ENCODE peak calls at places on chromosomes 16 and 17, in eight cellular contexts. One of them, this sample, is unnamed.

GRCh38 chr16:61836804-61837398 is 199.3 kb downstream of the CDH8 start:
- DNase-seq in mammary epithelial cell: no peak
- DNase-seq in BE2C: no peak
- DNase-seq in heart right ventricle: no peak
- DNase-seq in NB4: no peak
- DNase-seq in WTC11: no peak
- DNase-seq in spleen: no peak
- DNase-seq in Calu3: no peak
- DNase-seq in this sample: no peak

GRCh38 chr17:82320956-82321927 is 3.8 kb upstream of the CD7 start:
- DNase-seq in mammary epithelial cell: no peak
- DNase-seq in BE2C: peak; percentile 65
- DNase-seq in heart right ventricle: no peak
- DNase-seq in NB4: peak; percentile 41
- DNase-seq in WTC11: peak; percentile 73
- DNase-seq in spleen: peak; percentile 90
- DNase-seq in Calu3: peak; percentile 72
- DNase-seq in this sample: no peak

GRCh38 chr17:77501101-77501566 is 360.4 kb downstream of the SEC14L1 start:
- DNase-seq in mammary epithelial cell: no peak
- DNase-seq in BE2C: no peak
- DNase-seq in heart right ventricle: no peak
- DNase-seq in NB4: peak; percentile 54
- DNase-seq in WTC11: peak; percentile 41
- DNase-seq in spleen: peak; percentile 65
- DNase-seq in Calu3: no peak
- DNase-seq in this sample: no peak

GRCh38 chr17:57634713-57635465 is 110.2 kb downstream of the CCDC182 start:
- DNase-seq in mammary epithelial cell: no peak
- DNase-seq in BE2C: no peak
- DNase-seq in heart right ventricle: no peak
- DNase-seq in NB4: peak; percentile 17
- DNase-seq in WTC11: no peak
- DNase-seq in spleen: peak; percentile 7
- DNase-seq in Calu3: no peak
- DNase-seq in this sample: no peak

GRCh38 chr17:67456889-67457288 is 79.8 kb downstream of the PITPNC1 start:
- DNase-seq in mammary epithelial cell: no peak
- DNase-seq in BE2C: no peak
- DNase-seq in heart right ventricle: no peak
- DNase-seq in NB4: no peak
- DNase-seq in WTC11: no peak
- DNase-seq in spleen: no peak
- DNase-seq in Calu3: no peak
- DNase-seq in this sample: no peak

GRCh38 chr17:2366747-2367494 is 29.6 kb downstream of the SGSM2 start:
- DNase-seq in mammary epithelial cell: no peak
- DNase-seq in BE2C: peak; percentile 33
- DNase-seq in heart right ventricle: no peak
- DNase-seq in NB4: no peak
- DNase-seq in WTC11: peak; percentile 72
- DNase-seq in spleen: no peak
- DNase-seq in Calu3: no peak
- DNase-seq in this sample: no peak

GRCh38 chr17:60481604-60482003 is 44.4 kb downstream of the APPBP2 start:
- DNase-seq in mammary epithelial cell: no peak
- DNase-seq in BE2C: no peak
- DNase-seq in heart right ventricle: no peak
- DNase-seq in NB4: no peak
- DNase-seq in WTC11: no peak
- DNase-seq in spleen: no peak
- DNase-seq in Calu3: no peak
- DNase-seq in this sample: no peak

GRCh38 chr17:12737740-12738469 is 51.4 kb upstream of the ARHGAP44 start:
- DNase-seq in mammary epithelial cell: no peak
- DNase-seq in BE2C: no peak
- DNase-seq in heart right ventricle: no peak
- DNase-seq in NB4: no peak
- DNase-seq in WTC11: no peak
- DNase-seq in spleen: no peak
- DNase-seq in Calu3: no peak
- DNase-seq in this sample: no peak

GRCh38 chr16:53545433-53545832 is 42.4 kb upstream of the AKTIP start:
- DNase-seq in mammary epithelial cell: no peak
- DNase-seq in BE2C: no peak
- DNase-seq in heart right ventricle: no peak
- DNase-seq in NB4: no peak
- DNase-seq in WTC11: no peak
- DNase-seq in spleen: peak; percentile 80
- DNase-seq in Calu3: no peak
- DNase-seq in this sample: no peak

GRCh38 chr17:32310927-32311568 is 30.9 kb downstream of the C17orf75 start:
- DNase-seq in mammary epithelial cell: no peak
- DNase-seq in BE2C: peak; percentile 22
- DNase-seq in heart right ventricle: no peak
- DNase-seq in NB4: peak; percentile 32
- DNase-seq in WTC11: no peak
- DNase-seq in spleen: no peak
- DNase-seq in Calu3: no peak
- DNase-seq in this sample: no peak

GRCh38 chr17:77905766-77906165 is 52.7 kb upstream of the TNRC6C start:
- DNase-seq in mammary epithelial cell: no peak
- DNase-seq in BE2C: no peak
- DNase-seq in heart right ventricle: no peak
- DNase-seq in NB4: no peak
- DNase-seq in WTC11: no peak
- DNase-seq in spleen: no peak
- DNase-seq in Calu3: no peak
- DNase-seq in this sample: no peak

GRCh38 chr16:84774810-84775209 is 45.0 kb upstream of the CRISPLD2 start:
- DNase-seq in mammary epithelial cell: peak; percentile 77
- DNase-seq in BE2C: no peak
- DNase-seq in heart right ventricle: no peak
- DNase-seq in NB4: peak; percentile 92
- DNase-seq in WTC11: no peak
- DNase-seq in spleen: no peak
- DNase-seq in Calu3: no peak
- DNase-seq in this sample: peak; percentile 43

GRCh38 chr17:51546114-51546513 is 285.8 kb downstream of the UTP18 start:
- DNase-seq in mammary epithelial cell: no peak
- DNase-seq in BE2C: no peak
- DNase-seq in heart right ventricle: no peak
- DNase-seq in NB4: no peak
- DNase-seq in WTC11: no peak
- DNase-seq in spleen: no peak
- DNase-seq in Calu3: no peak
- DNase-seq in this sample: no peak

GRCh38 chr16:87534751-87535150 is 41.9 kb upstream of the ZCCHC14 start:
- DNase-seq in mammary epithelial cell: no peak
- DNase-seq in BE2C: no peak
- DNase-seq in heart right ventricle: no peak
- DNase-seq in NB4: no peak
- DNase-seq in WTC11: no peak
- DNase-seq in spleen: no peak
- DNase-seq in Calu3: no peak
- DNase-seq in this sample: no peak

GRCh38 chr16:82043680-82044584 is 8.9 kb downstream of the HSD17B2 start:
- DNase-seq in mammary epithelial cell: peak; percentile 61
- DNase-seq in BE2C: no peak
- DNase-seq in heart right ventricle: no peak
- DNase-seq in NB4: no peak
- DNase-seq in WTC11: no peak
- DNase-seq in spleen: no peak
- DNase-seq in Calu3: no peak
- DNase-seq in this sample: peak; percentile 93

GRCh38 chr17:18159551-18160120 is 24.0 kb upstream of the ALKBH5 start:
- DNase-seq in mammary epithelial cell: no peak
- DNase-seq in BE2C: no peak
- DNase-seq in heart right ventricle: no peak
- DNase-seq in NB4: no peak
- DNase-seq in WTC11: no peak
- DNase-seq in spleen: no peak
- DNase-seq in Calu3: no peak
- DNase-seq in this sample: no peak

GRCh38 chr17:7667616-7668406 is 17.1 kb downstream of the ATP1B2 start:
- DNase-seq in mammary epithelial cell: no peak
- DNase-seq in BE2C: no peak
- DNase-seq in heart right ventricle: no peak
- DNase-seq in NB4: no peak
- DNase-seq in WTC11: no peak
- DNase-seq in spleen: no peak
- DNase-seq in Calu3: no peak
- DNase-seq in this sample: no peak

GRCh38 chr16:49596119-49596518 is 222.5 kb downstream of the C16orf78 start:
- DNase-seq in mammary epithelial cell: no peak
- DNase-seq in BE2C: peak; percentile 42
- DNase-seq in heart right ventricle: peak; percentile 22
- DNase-seq in NB4: no peak
- DNase-seq in WTC11: no peak
- DNase-seq in spleen: no peak
- DNase-seq in Calu3: no peak
- DNase-seq in this sample: no peak
- TF ChIP-seq CTCF in mammary epithelial cell: no peak
- TF ChIP-seq CTCF in BE2C: no peak
- TF ChIP-seq CTCF in heart right ventricle: no peak
- TF ChIP-seq CTCF in NB4: no peak
- TF ChIP-seq CTCF in WTC11: no peak
- TF ChIP-seq CTCF in spleen: no peak
- TF ChIP-seq CTCF in Calu3: no peak
- TF ChIP-seq CTCF in this sample: no peak

GRCh38 chr16:12231666-12232065 is 255.1 kb downstream of the SNX29 start:
- DNase-seq in mammary epithelial cell: peak; percentile 37
- DNase-seq in BE2C: no peak
- DNase-seq in heart right ventricle: no peak
- DNase-seq in NB4: no peak
- DNase-seq in WTC11: no peak
- DNase-seq in spleen: no peak
- DNase-seq in Calu3: no peak
- DNase-seq in this sample: peak; percentile 34

GRCh38 chr16:12229759-12230594 is 253.4 kb downstream of the SNX29 start:
- DNase-seq in mammary epithelial cell: no peak
- DNase-seq in BE2C: no peak
- DNase-seq in heart right ventricle: no peak
- DNase-seq in NB4: no peak
- DNase-seq in WTC11: no peak
- DNase-seq in spleen: no peak
- DNase-seq in Calu3: no peak
- DNase-seq in this sample: peak; percentile 28

GRCh38 chr16:12228079-12228606 is 251.6 kb downstream of the SNX29 start:
- DNase-seq in mammary epithelial cell: no peak
- DNase-seq in BE2C: no peak
- DNase-seq in heart right ventricle: no peak
- DNase-seq in NB4: no peak
- DNase-seq in WTC11: no peak
- DNase-seq in spleen: no peak
- DNase-seq in Calu3: no peak
- DNase-seq in this sample: no peak

GRCh38 chr16:12225816-12226480 is 249.4 kb downstream of the SNX29 start:
- DNase-seq in mammary epithelial cell: peak; percentile 4
- DNase-seq in BE2C: no peak
- DNase-seq in heart right ventricle: no peak
- DNase-seq in NB4: no peak
- DNase-seq in WTC11: no peak
- DNase-seq in spleen: no peak
- DNase-seq in Calu3: no peak
- DNase-seq in this sample: no peak

GRCh38 chr16:12228607-12229499 is 252.3 kb downstream of the SNX29 start:
- DNase-seq in mammary epithelial cell: peak; percentile 40
- DNase-seq in BE2C: peak; percentile 62
- DNase-seq in heart right ventricle: peak; percentile 29
- DNase-seq in NB4: peak; percentile 44
- DNase-seq in WTC11: peak; percentile 78
- DNase-seq in spleen: no peak
- DNase-seq in Calu3: peak; percentile 79
- DNase-seq in this sample: peak; percentile 75
- TF ChIP-seq CTCF in mammary epithelial cell: peak; percentile 65
- TF ChIP-seq CTCF in BE2C: peak; percentile 81
- TF ChIP-seq CTCF in heart right ventricle: peak; percentile 70
- TF ChIP-seq CTCF in NB4: peak; percentile 54
- TF ChIP-seq CTCF in WTC11: peak; percentile 54
- TF ChIP-seq CTCF in spleen: peak; percentile 42
- TF ChIP-seq CTCF in Calu3: peak; percentile 81
- TF ChIP-seq CTCF in this sample: peak; percentile 95

GRCh38 chr16:19680972-19681371 is 37.1 kb downstream of the KNOP1 start:
- DNase-seq in mammary epithelial cell: no peak
- DNase-seq in BE2C: no peak
- DNase-seq in heart right ventricle: no peak
- DNase-seq in NB4: no peak
- DNase-seq in WTC11: peak; percentile 50
- DNase-seq in spleen: no peak
- DNase-seq in Calu3: peak; percentile 51
- DNase-seq in this sample: no peak
- TF ChIP-seq CTCF in mammary epithelial cell: peak; percentile 25
- TF ChIP-seq CTCF in BE2C: no peak
- TF ChIP-seq CTCF in heart right ventricle: peak; percentile 20
- TF ChIP-seq CTCF in NB4: peak; percentile 4
- TF ChIP-seq CTCF in WTC11: peak; percentile 29
- TF ChIP-seq CTCF in spleen: no peak
- TF ChIP-seq CTCF in Calu3: no peak
- TF ChIP-seq CTCF in this sample: peak; percentile 13

GRCh38 chr16:29940656-29941055 is 14.6 kb upstream of the KCTD13 start:
- DNase-seq in mammary epithelial cell: peak; percentile 2
- DNase-seq in BE2C: no peak
- DNase-seq in heart right ventricle: no peak
- DNase-seq in NB4: no peak
- DNase-seq in WTC11: no peak
- DNase-seq in spleen: no peak
- DNase-seq in Calu3: no peak
- DNase-seq in this sample: no peak

GRCh38 chr16:29947897-29948296 is 14.0 kb upstream of the TMEM219 start:
- DNase-seq in mammary epithelial cell: no peak
- DNase-seq in BE2C: no peak
- DNase-seq in heart right ventricle: no peak
- DNase-seq in NB4: no peak
- DNase-seq in WTC11: no peak
- DNase-seq in spleen: no peak
- DNase-seq in Calu3: no peak
- DNase-seq in this sample: no peak

DNA sequence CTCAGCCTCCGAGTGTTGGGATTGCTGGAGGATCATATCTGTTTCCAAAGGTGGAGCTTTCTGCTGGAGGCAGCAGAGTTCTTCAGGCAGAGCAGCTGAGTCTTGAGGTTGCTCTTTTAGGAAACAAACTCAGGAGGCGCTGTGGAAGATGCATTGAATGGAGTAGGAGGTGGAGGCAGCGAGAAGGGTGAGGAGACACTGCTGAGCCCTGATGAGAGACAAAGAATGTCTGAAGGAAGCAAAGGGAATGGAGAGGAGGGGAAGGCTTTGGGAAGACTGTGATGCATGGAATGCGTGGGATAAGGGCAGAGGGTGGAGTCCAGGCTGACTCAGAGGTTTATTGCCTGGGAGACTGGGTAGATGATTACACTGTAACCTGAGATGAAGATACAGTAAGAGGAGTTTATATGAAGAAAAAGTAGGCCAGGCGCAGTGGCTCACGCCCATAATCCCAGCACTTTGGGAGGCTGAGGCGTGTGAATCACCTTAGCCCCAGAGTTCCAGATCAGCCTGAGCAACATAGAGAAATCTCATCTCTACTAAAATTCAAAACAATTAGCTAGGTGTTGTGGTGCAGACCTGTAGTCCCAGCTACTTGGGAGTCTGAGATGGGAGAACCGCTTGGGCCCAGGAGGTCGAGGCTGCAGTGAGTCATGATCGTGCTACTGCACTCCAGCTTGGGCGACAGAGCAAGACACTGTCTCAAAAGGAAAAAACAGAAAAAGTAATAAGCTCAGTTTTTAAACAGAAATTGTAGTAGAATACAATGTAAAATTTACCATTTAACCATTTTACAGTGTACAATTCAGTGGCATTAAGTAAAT is 17.8 kb upstream of the TMEM219 start:
- DNase-seq in mammary epithelial cell: peak; percentile 97
- DNase-seq in BE2C: no peak
- DNase-seq in heart right ventricle: no peak
- DNase-seq in NB4: no peak
- DNase-seq in WTC11: peak; percentile 19
- DNase-seq in spleen: no peak
- DNase-seq in Calu3: peak; percentile 82
- DNase-seq in this sample: peak; percentile 95
- TF ChIP-seq CTCF in mammary epithelial cell: peak; percentile 40
- TF ChIP-seq CTCF in BE2C: no peak
- TF ChIP-seq CTCF in heart right ventricle: peak; percentile 16
- TF ChIP-seq CTCF in NB4: peak; percentile 12
- TF ChIP-seq CTCF in WTC11: no peak
- TF ChIP-seq CTCF in spleen: no peak
- TF ChIP-seq CTCF in Calu3: peak; percentile 33
- TF ChIP-seq CTCF in this sample: peak; percentile 48